ENCODE peak calls at places on chromosomes 13 and 19, in ten cellular contexts. H, V, D, Q, Y, F, N, U, S and A are unnamed samples.

GRCh38 chr13:71218960-71219359 is 648.0 kb downstream of the DACH1 start:
- DNase-seq in N (no peak), S (no peak), U (peak; percentile 27), H (no peak), Q (no peak), V (no peak), Y (no peak), F (no peak), D (no peak), A (no peak)

GRCh38 chr19:54431255-54431838 is 16.1 kb downstream of the TTYH1 start:
- DNase-seq in H (no peak), N (no peak), Q (peak; percentile 80), F (no peak), S (peak; percentile 28), Y (no peak), U (no peak), V (peak; percentile 89), D (no peak), A (peak; percentile 85)

GRCh38 chr13:28751210-28751935 is 32.6 kb upstream of the SLC46A3 start:
- DNase-seq in H (no peak), F (no peak), N (no peak), Q (no peak), S (no peak), U (no peak), Y (no peak), D (no peak), V (no peak), A (no peak)

GRCh38 chr19:1774999-1775772 is 21.9 kb downstream of the ONECUT3 start:
- DNase-seq in Q (no peak), U (no peak), D (no peak), N (no peak), H (no peak), V (no peak), Y (no peak), S (no peak), F (no peak), A (no peak)

GRCh38 chr13:111280666-111281577 is 39.5 kb upstream of the TEX29 start:
- DNase-seq in V (no peak), Y (no peak), F (no peak), Q (no peak), S (peak; percentile 86), H (no peak), D (no peak), N (no peak), U (no peak), A (no peak)

GRCh38 chr19:35144259-35144599 is 1.2 kb downstream of the FXYD7 start:
- DNase-seq in H (no peak), S (no peak), F (no peak), U (no peak), V (no peak), N (no peak), Q (no peak), D (no peak), Y (no peak), A (no peak)

GRCh38 chr13:92463134-92463533 is 763.5 kb upstream of the GPC6 start:
- DNase-seq in S (no peak), H (no peak), D (no peak), V (no peak), N (no peak), F (no peak), Y (no peak), U (no peak), Q (no peak), A (no peak)

GRCh38 chr19:17294051-17294891 is 9.0 kb downstream of the ABHD8 start:
- DNase-seq in F (no peak), Y (peak; percentile 69), S (no peak), D (peak; percentile 65), H (peak; percentile 93), Q (no peak), V (no peak), U (peak; percentile 44), N (no peak), A (no peak)

GRCh38 chr13:104759069-104759468 is 1692.9 kb upstream of the SLC10A2 start:
- DNase-seq in F (no peak), D (no peak), Y (no peak), Q (no peak), U (peak; percentile 16), H (no peak), N (no peak), S (no peak), V (no peak), A (no peak)

GRCh38 chr13:94120878-94121277 is 358.6 kb downstream of the DCT start:
- DNase-seq in N (no peak), Q (no peak), Y (no peak), H (no peak), U (no peak), F (no peak), S (no peak), V (no peak), D (no peak), A (no peak)

GRCh38 chr13:25469179-25469545 is 97.4 kb downstream of the ATP8A2 start:
- DNase-seq in Y (no peak), D (no peak), S (no peak), F (no peak), V (no peak), N (no peak), U (no peak), H (no peak), Q (no peak), A (no peak)

GRCh38 chr19:19782783-19783182 is 38.8 kb downstream of the ZNF506 start:
- DNase-seq in V (no peak), Y (no peak), D (no peak), H (no peak), S (no peak), Q (no peak), U (no peak), F (no peak), N (no peak), A (no peak)

GRCh38 chr19:19652482-19653295 is 9.2 kb upstream of the GMIP start:
- DNase-seq in N (no peak), F (no peak), V (no peak), S (peak; percentile 30), U (no peak), D (no peak), Q (no peak), Y (no peak), H (peak; percentile 56), A (no peak)

GRCh38 chr19:55173717-55174409 is 6.2 kb downstream of the SYT5 start:
- DNase-seq in U (no peak), Q (peak; percentile 43), Y (peak; percentile 97), N (no peak), D (peak; percentile 74), F (no peak), V (no peak), S (peak; percentile 43), H (peak; percentile 79), A (peak; percentile 59)

GRCh38 chr19:51333836-51334460 is 8.0 kb downstream of the VSIG10L start:
- DNase-seq in D (no peak), Q (no peak), V (no peak), N (no peak), U (peak; percentile 37), Y (no peak), F (no peak), S (no peak), H (no peak), A (no peak)

GRCh38 chr13:36788276-36788675 is 30.7 kb upstream of the RFXAP start:
- DNase-seq in U (no peak), Y (no peak), Q (no peak), V (no peak), S (peak; percentile 47), D (no peak), H (no peak), N (no peak), F (no peak), A (no peak)

GRCh38 chr19:57813919-57814504 is 701 bp downstream of the ZNF552 start:
- DNase-seq in Y (no peak), N (peak; percentile 72), U (peak; percentile 4), S (no peak), F (no peak), Q (no peak), V (peak; percentile 64), D (no peak), H (no peak), A (no peak)

GRCh38 chr19:43668406-43669158 is 1.4 kb downstream of the PLAUR start:
- DNase-seq in S (peak; percentile 99), F (peak; percentile 92), U (peak; percentile 94), N (peak; percentile 100), Y (peak; percentile 96), Q (peak; percentile 98), V (peak; percentile 99), H (peak; percentile 98), D (peak; percentile 99), A (peak; percentile 97)

GRCh38 chr19:50417138-50417849 is 1.4 kb upstream of the SPIB start:
- DNase-seq in U (no peak), F (no peak), D (peak; percentile 71), Y (no peak), V (no peak), H (peak; percentile 82), Q (peak; percentile 56), N (no peak), S (no peak), A (no peak)

GRCh38 chr19:39996811-39997594 is at the start of gene ZNF546:
- DNase-seq in Q (peak; percentile 90), V (peak; percentile 82), U (peak; percentile 87), N (peak; percentile 92), Y (peak; percentile 89), F (peak; percentile 50), H (peak; percentile 99), S (peak; percentile 91), D (peak; percentile 97), A (peak; percentile 94)
- TF ChIP-seq POLR2A in Q (peak; percentile 55), V (peak; percentile 85), U (peak; percentile 68), N (peak; percentile 89), Y (peak; percentile 91), F (peak; percentile 88), H (peak; percentile 94), S (peak; percentile 97), D (peak; percentile 92), A (peak; percentile 92)

DNA sequence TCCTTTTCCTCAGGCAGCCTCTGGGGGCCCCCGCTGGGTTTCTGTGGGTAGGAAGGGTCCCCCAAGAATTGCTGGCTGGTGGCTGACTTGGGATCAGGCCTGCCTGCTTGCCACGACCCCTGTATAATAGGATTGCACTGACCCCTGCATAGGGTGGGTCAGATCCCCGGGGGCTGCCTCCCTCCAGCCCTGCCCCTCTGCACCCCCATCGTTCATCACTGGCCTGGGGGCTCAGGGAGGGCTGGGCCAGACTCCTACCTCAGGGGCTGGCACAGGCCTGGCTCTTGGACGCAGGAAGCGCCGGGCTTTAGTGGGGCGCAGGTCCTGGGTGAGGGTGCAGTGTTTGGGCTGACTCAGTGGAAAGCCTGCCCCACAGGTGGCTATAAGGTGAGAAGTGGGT is 10.6 kb downstream of the NDUFB7 start:
- DNase-seq in Y (no peak), D (no peak), F (no peak), Q (no peak), S (no peak), N (no peak), V (no peak), U (no peak), H (peak; percentile 47), A (no peak)
- TF ChIP-seq POLR2A in Y (no peak), D (no peak), F (no peak), Q (no peak), S (no peak), N (no peak), V (no peak), U (no peak), H (no peak), A (no peak)

GRCh38 chr19:38663957-38664502 is 16.6 kb downstream of the ACTN4 start:
- DNase-seq in Q (no peak), F (no peak), N (no peak), Y (no peak), D (no peak), V (peak; percentile 79), S (no peak), U (no peak), H (peak; percentile 70), A (no peak)
- TF ChIP-seq POLR2A in Q (no peak), F (no peak), N (no peak), Y (no peak), D (no peak), V (no peak), S (no peak), U (no peak), H (no peak), A (no peak)

GRCh38 chr19:38691938-38692457 is 44.5 kb downstream of the ACTN4 start:
- DNase-seq in Y (peak; percentile 83), Q (no peak), D (no peak), F (no peak), V (no peak), S (peak; percentile 92), H (no peak), U (no peak), N (no peak), A (no peak)
- TF ChIP-seq POLR2A in Y (no peak), Q (no peak), D (no peak), F (peak; percentile 19), V (peak; percentile 13), S (no peak), H (no peak), U (no peak), N (no peak), A (no peak)